ENCODE peak calls at places on chromosomes 2 and 18, in four cellular contexts. J, Q, D and X are unnamed samples.

GRCh38 chr18:49335677-49336076 is 124.8 kb downstream of the DYM start:
- DNase-seq in J (no peak), Q (no peak), D (peak), X (no peak)

GRCh38 chr2:145563752-145564615 is 1044.1 kb upstream of the ZEB2 start:
- DNase-seq in J (peak), Q (no peak), D (no peak), X (peak)

GRCh38 chr18:32530947-32531651 is 60.4 kb upstream of the GAREM1 start:
- DNase-seq in J (peak), Q (no peak), D (no peak), X (no peak)

GRCh38 chr2:241540766-241541561 is 17.6 kb upstream of the BOK start:
- DNase-seq in J (no peak), Q (peak), D (peak), X (no peak)

GRCh38 chr2:204860249-204860648 is 315.0 kb downstream of the PARD3B start:
- DNase-seq in J (no peak), Q (no peak), D (no peak), X (no peak)

GRCh38 chr2:205543262-205543843 is 138.9 kb upstream of the NRP2 start:
- DNase-seq in J (no peak), Q (no peak), D (no peak), X (no peak)

GRCh38 chr2:152696476-152696875 is 20.8 kb downstream of the PRPF40A start:
- DNase-seq in J (no peak), Q (no peak), D (no peak), X (no peak)

GRCh38 chr2:159249955-159250723 is 36.4 kb downstream of the WDSUB1 start:
- DNase-seq in J (peak), Q (peak), D (peak), X (no peak)

DNA sequence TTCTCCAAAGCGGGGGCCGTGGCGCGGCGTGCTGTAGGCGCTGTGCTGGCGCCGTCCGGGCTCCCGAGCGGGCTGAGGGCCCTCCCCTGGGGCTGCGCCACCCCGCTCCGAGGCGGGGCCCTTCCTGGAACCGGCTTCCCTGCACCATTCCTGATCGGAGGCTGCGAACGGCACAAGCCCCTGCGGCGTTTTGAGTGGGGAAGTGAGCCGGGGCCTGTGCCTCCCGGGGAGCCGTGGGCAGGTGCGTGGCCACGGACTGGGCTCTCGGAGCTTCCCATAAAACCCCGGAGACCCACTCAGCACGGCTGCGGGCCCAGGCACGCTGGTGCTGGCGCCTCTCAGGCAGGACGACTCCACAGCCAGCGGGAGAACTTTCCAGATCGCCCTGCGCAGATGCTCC is 74.7 kb downstream of the PSMG2 start:
- DNase-seq in J (no peak), Q (no peak), D (no peak), X (no peak)
- H3K4me3 ChIP-seq in J (no peak), Q (no peak), D (no peak), X (no peak)

GRCh38 chr2:32772623-32773221 is 144.9 kb downstream of the TTC27 start:
- DNase-seq in J (peak), Q (no peak), D (peak), X (peak)
- TF ChIP-seq CTCF in J (peak), Q (no peak), D (peak), X (peak)

GRCh38 chr2:238228700-238229099 is 11.1 kb downstream of the HES6 start:
- DNase-seq in J (peak), Q (no peak), D (no peak), X (no peak)
- H3K27ac ChIP-seq in J (no peak), Q (no peak), D (no peak), X (no peak)

GRCh38 chr18:79798346-79798998 is 734 bp downstream of the KCNG2 start:
- DNase-seq in J (no peak), Q (no peak), D (no peak), X (no peak)

GRCh38 chr18:79796531-79797390 is 977 bp upstream of the KCNG2 start:
- DNase-seq in J (no peak), Q (no peak), D (no peak), X (no peak)

GRCh38 chr18:79798999-79799370 is 1.2 kb downstream of the KCNG2 start:
- DNase-seq in J (no peak), Q (peak), D (no peak), X (no peak)

GRCh38 chr18:79796016-79796415 is 1.7 kb upstream of the KCNG2 start:
- DNase-seq in J (no peak), Q (no peak), D (no peak), X (no peak)

GRCh38 chr18:79797518-79798345 is at the start of gene KCNG2:
- DNase-seq in J (no peak), Q (no peak), D (no peak), X (no peak)
- H3K4me3 ChIP-seq in J (no peak), Q (peak), D (no peak), X (peak)

GRCh38 chr2:36918307-36918706 is 48.0 kb downstream of the STRN start:
- DNase-seq in J (no peak), Q (no peak), D (no peak), X (no peak)
- TF ChIP-seq CTCF in J (peak), Q (no peak), D (peak), X (peak)

GRCh38 chr2:224561234-224562005 is 23.7 kb downstream of the CUL3 start:
- DNase-seq in J (no peak), Q (no peak), D (peak), X (no peak)
- H3K27ac ChIP-seq in J (no peak), Q (no peak), D (peak), X (no peak)

GRCh38 chr2:201452856-201453643 is 1.5 kb downstream of the STRADB start:
- DNase-seq in J (no peak), Q (no peak), D (no peak), X (no peak)
- H3K4me3 ChIP-seq in J (peak), Q (peak), D (no peak), X (peak)